ENCODE peak calls at places on chromosomes 16 and 17, in six cellular contexts. E is GM23338; K is SJCRH30; V is heart left ventricle; H is CD4-positive, CD25-positive, alpha-beta regulatory T cell; G is lower lobe of right lung. Q is an unnamed sample.

GRCh38 chr17:29561541-29562517 is 5.0 kb downstream of the ABHD15 start:
- DNase-seq in E (no peak), K (no peak), V (peak; percentile 45), H (no peak), G (peak; percentile 53), Q (no peak)

GRCh38 chr17:19003966-19004600 is 481 bp downstream of the FAM83G start:
- DNase-seq in E (peak; percentile 65), K (no peak), V (no peak), H (no peak), G (no peak), Q (no peak)

GRCh38 chr17:67157732-67158639 is 87.0 kb downstream of the HELZ start:
- DNase-seq in E (peak; percentile 43), K (peak; percentile 24), V (no peak), H (no peak), G (no peak), Q (peak; percentile 8)

GRCh38 chr16:30741461-30741914 is 6.7 kb upstream of the PHKG2 start:
- DNase-seq in E (peak; percentile 60), K (no peak), V (no peak), H (no peak), G (peak; percentile 78), Q (peak; percentile 38)

GRCh38 chr16:83960521-83961249 is 7.4 kb upstream of the NECAB2 start:
- DNase-seq in E (no peak), K (no peak), V (no peak), H (no peak), G (no peak), Q (no peak)

GRCh38 chr17:9244066-9245052 is 223.0 kb downstream of the NTN1 start:
- DNase-seq in E (no peak), K (no peak), V (no peak), H (no peak), G (no peak), Q (no peak)

GRCh38 chr17:32355649-32356377 is 5.9 kb downstream of the ZNF207 start:
- DNase-seq in E (no peak), K (no peak), V (no peak), H (no peak), G (no peak), Q (no peak)

GRCh38 chr17:63998050-63998720 is at the start of gene PRR29:
- DNase-seq in E (peak; percentile 92), K (peak; percentile 72), V (peak; percentile 77), H (peak; percentile 65), G (peak; percentile 84), Q (peak; percentile 44)

GRCh38 chr17:77836557-77837041 is 121.9 kb upstream of the TNRC6C start:
- DNase-seq in E (no peak), K (no peak), V (no peak), H (no peak), G (no peak), Q (no peak)

GRCh38 chr16:72763927-72764628 is 283.9 kb downstream of the ZFHX3 start:
- DNase-seq in E (no peak), K (no peak), V (no peak), H (no peak), G (no peak), Q (no peak)

GRCh38 chr16:70276392-70276791 is 12.9 kb downstream of the AARS1 start:
- DNase-seq in E (no peak), K (no peak), V (no peak), H (no peak), G (no peak), Q (no peak)
- H3K36me3 ChIP-seq in E (peaks cover 86% of the 10 kb centered on the region), K (peaks cover 26% of the 10 kb centered on the region), V (peaks cover 36% of the 10 kb centered on the region), H (peaks cover 49% of the 10 kb centered on the region), G (peaks cover 96% of the 10 kb centered on the region), Q (peaks cover 78% of the 10 kb centered on the region)

GRCh38 chr16:82197540-82198240 is 27.7 kb upstream of the MPHOSPH6 start:
- DNase-seq in E (no peak), K (no peak), V (no peak), H (no peak), G (no peak), Q (no peak)
- H3K36me3 ChIP-seq in E (no peaks in the 10 kb centered on the region), K (no peaks in the 10 kb centered on the region), V (no peaks in the 10 kb centered on the region), H (no peaks in the 10 kb centered on the region), G (no peaks in the 10 kb centered on the region), Q (no peaks in the 10 kb centered on the region)

GRCh38 chr16:4653981-4654380 is 29.4 kb downstream of the MGRN1 start:
- DNase-seq in E (no peak), K (no peak), V (no peak), H (no peak), G (peak; percentile 88), Q (no peak)
- H3K36me3 ChIP-seq in E (no peaks in the 10 kb centered on the region), K (no peaks in the 10 kb centered on the region), V (no peaks in the 10 kb centered on the region), H (peaks cover 36% of the 10 kb centered on the region), G (peaks cover 86% of the 10 kb centered on the region), Q (peaks cover 83% of the 10 kb centered on the region)

GRCh38 chr16:1998852-1999801 is 9.4 kb downstream of the SYNGR3 start:
- DNase-seq in E (no peak), K (no peak), V (no peak), H (no peak), G (peak; percentile 43), Q (no peak)
- H3K36me3 ChIP-seq in E (no peaks in the 10 kb centered on the region), K (peaks cover 32% of the 10 kb centered on the region), V (peaks cover 27% of the 10 kb centered on the region), H (peaks cover 23% of the 10 kb centered on the region), G (peaks cover 73% of the 10 kb centered on the region), Q (peaks cover 81% of the 10 kb centered on the region)

DNA sequence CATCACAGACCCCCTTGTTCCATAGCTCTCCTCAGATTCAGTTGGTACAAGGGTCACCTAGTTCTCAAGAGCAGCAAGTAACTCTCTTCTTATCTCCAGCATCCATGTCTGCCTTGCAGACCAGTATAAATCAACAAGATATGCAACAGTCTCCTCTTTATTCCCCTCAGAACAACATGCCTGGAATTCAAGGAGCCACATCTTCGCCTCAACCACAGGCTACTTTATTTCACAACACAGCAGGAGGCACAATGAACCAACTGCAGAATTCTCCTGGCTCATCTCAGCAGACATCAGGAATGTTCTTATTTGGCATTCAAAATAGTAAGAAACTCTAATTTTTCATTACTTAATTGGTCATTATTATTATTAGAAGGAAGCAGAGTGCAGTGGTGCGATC is 32.4 kb downstream of the NQO1 start:
- DNase-seq in E (no peak), K (no peak), V (no peak), H (no peak), G (no peak), Q (no peak)
- H3K36me3 ChIP-seq in E (peaks cover 13% of the 10 kb centered on the region), K (peaks cover 8% of the 10 kb centered on the region), V (peaks cover 47% of the 10 kb centered on the region), H (peaks cover 77% of the 10 kb centered on the region), G (peaks cover 93% of the 10 kb centered on the region), Q (peaks cover 69% of the 10 kb centered on the region)

DNA sequence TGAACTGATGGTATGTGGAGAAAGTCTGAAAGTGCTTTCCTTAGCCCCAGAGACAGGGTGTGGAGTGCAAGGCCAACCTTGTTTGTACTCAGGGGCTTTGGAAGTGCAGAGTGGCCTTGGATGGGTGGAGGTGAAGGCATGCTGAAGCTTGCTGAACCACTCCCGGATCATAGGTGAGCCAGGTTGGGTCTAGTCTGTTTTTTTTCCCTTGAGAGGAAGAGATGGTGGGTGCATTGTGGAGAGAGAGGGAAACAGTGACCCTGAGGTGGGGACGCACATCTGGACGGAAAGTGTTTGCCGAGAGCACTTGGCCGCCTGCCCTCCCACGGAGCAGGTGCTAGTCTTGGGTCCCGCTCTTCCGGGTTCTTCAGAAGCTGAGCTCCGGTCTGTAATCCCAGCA is 12.5 kb downstream of the ABAT start:
- DNase-seq in E (no peak), K (no peak), V (no peak), H (no peak), G (no peak), Q (no peak)
- H3K36me3 ChIP-seq in E (no peaks in the 10 kb centered on the region), K (no peaks in the 10 kb centered on the region), V (no peaks in the 10 kb centered on the region), H (peaks cover 3% of the 10 kb centered on the region), G (no peaks in the 10 kb centered on the region), Q (no peaks in the 10 kb centered on the region)

GRCh38 chr17:20994779-20995149 is 48.0 kb downstream of the USP22 start:
- DNase-seq in E (no peak), K (no peak), V (no peak), H (no peak), G (no peak), Q (no peak)
- H3K36me3 ChIP-seq in E (peaks cover 7% of the 10 kb centered on the region), K (peaks cover 14% of the 10 kb centered on the region), V (no peaks in the 10 kb centered on the region), H (no peaks in the 10 kb centered on the region), G (peaks cover 12% of the 10 kb centered on the region), Q (peaks cover 7% of the 10 kb centered on the region)

DNA sequence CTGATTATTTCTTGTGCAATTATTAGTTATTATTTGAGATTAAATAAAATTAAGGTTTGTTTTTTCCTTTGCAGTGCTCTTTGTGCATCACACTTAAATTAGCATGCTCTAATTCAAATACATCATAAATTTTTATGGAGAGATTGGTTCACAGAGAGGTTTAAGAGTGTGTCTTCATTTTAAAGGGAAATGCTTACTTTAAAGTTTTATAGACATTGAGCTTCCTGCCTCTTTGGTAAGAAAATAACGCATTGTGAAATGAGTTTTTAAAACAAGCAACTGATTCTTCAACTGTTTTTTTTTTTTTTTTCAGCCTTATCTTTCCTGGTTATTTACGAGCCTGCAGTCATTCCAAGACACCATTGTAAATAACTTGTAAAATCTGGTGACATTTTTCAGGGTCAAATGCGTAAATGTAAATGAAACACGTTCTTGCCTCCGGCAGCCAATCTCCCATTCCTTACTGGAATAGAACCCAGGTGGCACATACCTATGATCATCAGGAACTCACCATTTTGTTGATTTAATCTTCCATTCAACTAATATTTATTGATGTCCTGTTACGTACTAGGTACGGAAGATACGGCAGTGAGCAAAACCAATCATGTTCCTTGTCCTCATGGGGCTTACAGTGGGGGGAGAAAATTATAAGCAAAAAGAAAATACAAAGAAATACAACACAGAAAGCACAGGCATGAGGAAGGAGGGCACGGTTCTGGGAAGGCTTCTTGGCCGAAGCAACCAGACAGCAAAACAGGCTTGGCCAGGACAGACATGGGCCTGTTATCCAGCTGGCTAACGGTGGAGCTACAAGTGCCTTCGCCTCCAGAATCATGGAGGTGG is 33.2 kb upstream of the CDYL2 start:
- DNase-seq in E (no peak), K (no peak), V (no peak), H (no peak), G (no peak), Q (no peak)
- H3K36me3 ChIP-seq in E (no peaks in the 10 kb centered on the region), K (no peaks in the 10 kb centered on the region), V (no peaks in the 10 kb centered on the region), H (no peaks in the 10 kb centered on the region), G (no peaks in the 10 kb centered on the region), Q (no peaks in the 10 kb centered on the region)

DNA sequence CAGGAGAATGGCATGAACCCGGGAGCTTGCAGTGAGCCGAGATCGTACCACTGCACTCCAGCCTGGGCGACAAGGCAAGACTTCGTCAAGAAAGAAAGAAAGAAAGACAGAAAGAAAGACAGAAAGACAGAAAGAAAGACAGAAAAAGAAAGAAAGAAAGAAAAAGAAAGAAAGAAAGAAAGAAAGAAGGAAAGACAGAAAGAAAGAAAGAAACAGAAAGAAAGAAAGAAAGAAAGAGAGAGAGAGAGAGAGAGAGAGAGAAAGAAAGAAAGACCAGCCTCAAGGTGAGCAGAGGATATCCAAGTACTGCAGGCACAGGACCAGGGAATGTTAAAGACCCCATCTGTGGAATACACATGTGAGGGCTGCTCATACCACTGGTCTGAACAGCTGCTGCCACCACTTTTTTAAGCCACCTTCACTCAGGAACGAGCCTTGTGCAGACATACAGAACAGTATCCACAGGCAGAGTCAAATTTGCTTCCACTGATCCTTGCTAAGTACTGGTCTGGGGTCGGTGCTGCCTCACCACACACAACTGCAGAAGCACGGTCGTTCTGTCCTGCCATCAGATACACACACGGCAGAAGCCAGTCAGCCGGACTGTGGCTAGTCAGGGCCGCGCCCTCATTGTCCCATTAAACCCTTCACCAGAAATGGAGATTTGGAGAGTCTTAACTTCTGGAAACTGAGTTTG is 7.7 kb downstream of the RAB5C start:
- DNase-seq in E (no peak), K (no peak), V (no peak), H (no peak), G (no peak), Q (no peak)
- H3K36me3 ChIP-seq in E (no peaks in the 10 kb centered on the region), K (peaks cover 7% of the 10 kb centered on the region), V (no peaks in the 10 kb centered on the region), H (peaks cover 52% of the 10 kb centered on the region), G (peaks cover 75% of the 10 kb centered on the region), Q (peaks cover 75% of the 10 kb centered on the region)

GRCh38 chr17:7495906-7496434 is 11.8 kb downstream of the POLR2A start:
- DNase-seq in E (no peak), K (no peak), V (no peak), H (no peak), G (no peak), Q (no peak)
- H3K36me3 ChIP-seq in E (peaks cover 25% of the 10 kb centered on the region), K (peaks cover 38% of the 10 kb centered on the region), V (peaks cover 23% of the 10 kb centered on the region), H (peaks cover 80% of the 10 kb centered on the region), G (peaks cover 74% of the 10 kb centered on the region), Q (peaks cover 65% of the 10 kb centered on the region)